ENCODE peak calls at places on chromosomes 13 and 19, in six cellular contexts. F, H, V, N, Y and O are unnamed samples.

GRCh38 chr13:66805657-66806056 is 424.5 kb downstream of the PCDH9 start:
- DNase-seq in F (no peak), H (peak), V (no peak), N (peak), Y (no peak), O (peak)

GRCh38 chr13:113980489-113981064 is 6.7 kb upstream of the C13orf46 start:
- DNase-seq in F (no peak), H (no peak), V (no peak), N (no peak), Y (no peak), O (no peak)

GRCh38 chr13:107730835-107731234 is 484.5 kb downstream of the LIG4 start:
- DNase-seq in F (no peak), H (peak), V (no peak), N (no peak), Y (no peak), O (peak)

GRCh38 chr19:13079542-13079986 is 23.1 kb downstream of the LYL1 start:
- DNase-seq in F (no peak), H (peak), V (no peak), N (no peak), Y (peak), O (peak)

GRCh38 chr19:27770095-27770494 is 1442.9 kb downstream of the UQCRFS1 start:
- DNase-seq in F (no peak), H (no peak), V (no peak), N (no peak), Y (no peak), O (no peak)

GRCh38 chr13:114104626-114105350 is 27.6 kb downstream of the RASA3 start:
- DNase-seq in F (no peak), H (no peak), V (no peak), N (no peak), Y (peak), O (no peak)

GRCh38 chr13:91722267-91722884 is 324.0 kb downstream of the GPC5 start:
- DNase-seq in F (peak), H (peak), V (no peak), N (no peak), Y (no peak), O (no peak)

GRCh38 chr13:106233336-106233735 is 302.1 kb downstream of the EFNB2 start:
- DNase-seq in F (no peak), H (no peak), V (no peak), N (no peak), Y (no peak), O (no peak)

GRCh38 chr19:28793391-28794168 is 419.4 kb downstream of the UQCRFS1 start:
- DNase-seq in F (no peak), H (no peak), V (no peak), N (no peak), Y (no peak), O (no peak)

GRCh38 chr19:35585844-35586243 is at the start of gene PMIS2:
- DNase-seq in F (peak), H (no peak), V (no peak), N (no peak), Y (no peak), O (no peak)

GRCh38 chr13:35763805-35764170 is 287.3 kb upstream of the MAB21L1 start:
- DNase-seq in F (no peak), H (no peak), V (no peak), N (no peak), Y (no peak), O (no peak)

GRCh38 chr13:94272038-94272437 is 207.4 kb downstream of the DCT start:
- DNase-seq in F (no peak), H (no peak), V (no peak), N (no peak), Y (no peak), O (no peak)

GRCh38 chr19:10286803-10287737 is at the start of gene ICAM4:
- DNase-seq in F (no peak), H (peak), V (no peak), N (no peak), Y (peak), O (no peak)
- H3K4me3 ChIP-seq in F (no peak), H (peak), V (no peak), N (no peak), Y (peak), O (no peak)

GRCh38 chr19:45653634-45654033 is 14.4 kb upstream of the GIPR start:
- DNase-seq in F (no peak), H (no peak), V (no peak), N (no peak), Y (no peak), O (no peak)
- H3K4me3 ChIP-seq in F (no peak), H (no peak), V (no peak), N (no peak), Y (no peak), O (no peak)

GRCh38 chr19:51798127-51798526 is 3.2 kb downstream of the FPR3 start:
- DNase-seq in F (no peak), H (no peak), V (no peak), N (no peak), Y (no peak), O (no peak)

GRCh38 chr19:51799998-51800848 is 5.3 kb downstream of the FPR3 start:
- DNase-seq in F (no peak), H (peak), V (no peak), N (no peak), Y (no peak), O (no peak)

GRCh38 chr19:51800849-51801244 is 5.9 kb downstream of the FPR3 start:
- DNase-seq in F (no peak), H (peak), V (no peak), N (no peak), Y (no peak), O (no peak)

GRCh38 chr19:51798958-51799310 is 4.0 kb downstream of the FPR3 start:
- DNase-seq in F (no peak), H (no peak), V (no peak), N (no peak), Y (peak), O (no peak)

DNA sequence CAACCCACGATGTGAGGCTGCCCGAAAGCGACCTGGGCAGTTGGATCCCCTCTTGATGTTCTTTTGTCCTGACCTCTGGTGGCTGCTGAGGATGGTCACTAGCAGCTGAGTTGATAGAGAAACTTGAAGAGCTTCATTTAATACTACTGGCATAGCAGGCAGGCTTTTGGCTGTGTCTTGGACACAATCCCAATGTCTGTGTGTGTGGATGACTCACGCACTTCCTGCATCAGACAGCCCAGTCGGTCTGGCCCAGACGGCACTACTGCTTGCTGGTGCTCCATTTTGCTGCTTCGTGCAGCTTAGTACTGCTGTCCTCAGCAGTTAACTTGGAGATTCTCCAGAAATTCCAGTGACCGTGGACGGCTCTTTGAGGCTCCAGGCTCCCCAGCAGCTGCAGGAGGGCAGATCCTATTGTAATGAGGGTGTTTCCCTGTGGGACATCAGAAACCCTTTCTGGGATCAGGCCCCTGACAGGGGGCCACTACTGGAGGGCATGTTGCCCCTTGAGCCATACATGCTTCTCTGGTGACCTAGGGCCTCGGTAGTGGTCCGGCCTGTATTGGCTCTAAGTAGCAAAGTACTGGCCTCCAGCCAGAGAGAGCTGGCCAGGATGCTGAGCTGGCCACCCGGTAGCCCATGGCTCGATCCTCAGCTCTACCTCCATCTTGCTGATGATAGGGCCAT is 4.5 kb downstream of the FPR3 start:
- DNase-seq in F (no peak), H (peak), V (no peak), N (peak), Y (peak), O (peak)
- H3K4me3 ChIP-seq in F (no peak), H (peak), V (no peak), N (no peak), Y (no peak), O (no peak)

DNA sequence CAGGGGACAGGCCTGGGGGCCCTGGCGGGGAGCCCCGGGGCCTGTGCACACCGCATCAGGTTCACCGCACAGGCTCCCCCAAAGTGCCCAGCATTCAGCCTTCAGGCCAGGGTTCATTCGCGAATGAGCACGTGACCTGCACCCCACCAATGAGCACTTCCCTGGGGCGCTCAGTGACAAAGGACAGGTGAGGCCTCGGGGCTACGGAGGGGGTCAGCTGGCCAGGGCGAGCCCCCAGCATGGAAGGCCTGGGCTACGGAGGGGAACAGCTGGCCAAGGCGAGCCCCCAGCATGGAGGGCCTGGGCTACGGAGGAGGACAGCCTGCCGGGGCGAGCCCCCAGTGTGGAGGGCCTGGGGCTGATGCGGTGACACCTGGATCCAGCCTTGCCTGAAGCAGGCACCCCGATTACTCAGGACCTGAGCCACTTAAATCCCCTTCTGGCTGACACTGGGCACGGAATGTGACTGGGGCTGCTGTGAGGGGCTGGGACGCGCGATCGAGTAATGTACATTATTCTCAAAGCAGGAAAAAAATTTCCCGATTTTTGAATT is 23.1 kb downstream of the TCF3 start:
- DNase-seq in F (no peak), H (no peak), V (no peak), N (no peak), Y (no peak), O (no peak)
- H3K4me3 ChIP-seq in F (no peak), H (no peak), V (no peak), N (no peak), Y (no peak), O (no peak)